ENCODE peak calls at places on chromosomes 7 and 10, in ten cellular contexts. One of them, this sample, is unnamed.
A peak's percentile ranks its signal among the peaks of the same experiment; 100 is the strongest.

GRCh38 chr7:112211348-112211907 is 4.9 kb downstream of the ZNF277 start:
- DNase-seq in NCI-H1105 treated with DMSO at 0.1 percent for 48 hours: no peak
- DNase-seq in stimulated activated CD8-positive, alpha-beta memory T cell treated with anti-CD3 and anti-CD28 coated beads, Interleukin-12 subunit alpha, Interleukin-12 subunit beta, amount 100 ng/mL, for 1 hour: no peak
- DNase-seq in K562: no peak
- DNase-seq in iris pigment epithelial cell: peak; percentile 85
- DNase-seq in stimulated activated naive B cell treated with anti-CD40 and anti-IgM and Interleukin-4, amounts not matched to agents 10 μg/mL and 1 μg/mL and 100 μg/mL, for 72 hours: no peak
- DNase-seq in ureter: no peak
- DNase-seq in AG08396: no peak
- DNase-seq in HT-29: peak; percentile 56
- DNase-seq in GM06990: no peak
- DNase-seq in this sample: no peak

GRCh38 chr10:112754001-112754411 is 196.0 kb upstream of the TCF7L2 start:
- DNase-seq in NCI-H1105 treated with DMSO at 0.1 percent for 48 hours: no peak
- DNase-seq in stimulated activated CD8-positive, alpha-beta memory T cell treated with anti-CD3 and anti-CD28 coated beads, Interleukin-12 subunit alpha, Interleukin-12 subunit beta, amount 100 ng/mL, for 1 hour: no peak
- DNase-seq in K562: no peak
- DNase-seq in iris pigment epithelial cell: peak; percentile 73
- DNase-seq in stimulated activated naive B cell treated with anti-CD40 and anti-IgM and Interleukin-4, amounts not matched to agents 10 μg/mL and 1 μg/mL and 100 μg/mL, for 72 hours: no peak
- DNase-seq in ureter: no peak
- DNase-seq in AG08396: no peak
- DNase-seq in HT-29: no peak
- DNase-seq in GM06990: no peak
- DNase-seq in this sample: no peak

GRCh38 chr10:36462194-36462593 is 663.2 kb upstream of the ANKRD30A start:
- DNase-seq in NCI-H1105 treated with DMSO at 0.1 percent for 48 hours: no peak
- DNase-seq in stimulated activated CD8-positive, alpha-beta memory T cell treated with anti-CD3 and anti-CD28 coated beads, Interleukin-12 subunit alpha, Interleukin-12 subunit beta, amount 100 ng/mL, for 1 hour: no peak
- DNase-seq in K562: no peak
- DNase-seq in iris pigment epithelial cell: peak; percentile 56
- DNase-seq in stimulated activated naive B cell treated with anti-CD40 and anti-IgM and Interleukin-4, amounts not matched to agents 10 μg/mL and 1 μg/mL and 100 μg/mL, for 72 hours: no peak
- DNase-seq in ureter: no peak
- DNase-seq in AG08396: no peak
- DNase-seq in HT-29: no peak
- DNase-seq in GM06990: no peak
- DNase-seq in this sample: no peak

GRCh38 chr10:12351447-12351846 is 2.1 kb downstream of the CAMK1D start:
- DNase-seq in NCI-H1105 treated with DMSO at 0.1 percent for 48 hours: no peak
- DNase-seq in stimulated activated CD8-positive, alpha-beta memory T cell treated with anti-CD3 and anti-CD28 coated beads, Interleukin-12 subunit alpha, Interleukin-12 subunit beta, amount 100 ng/mL, for 1 hour: no peak
- DNase-seq in K562: no peak
- DNase-seq in iris pigment epithelial cell: no peak
- DNase-seq in stimulated activated naive B cell treated with anti-CD40 and anti-IgM and Interleukin-4, amounts not matched to agents 10 μg/mL and 1 μg/mL and 100 μg/mL, for 72 hours: no peak
- DNase-seq in ureter: no peak
- DNase-seq in AG08396: no peak
- DNase-seq in HT-29: no peak
- DNase-seq in GM06990: no peak
- DNase-seq in this sample: no peak

GRCh38 chr10:27360581-27361172 is 120.1 kb upstream of the ACBD5 start:
- DNase-seq in NCI-H1105 treated with DMSO at 0.1 percent for 48 hours: peak; percentile 65
- DNase-seq in stimulated activated CD8-positive, alpha-beta memory T cell treated with anti-CD3 and anti-CD28 coated beads, Interleukin-12 subunit alpha, Interleukin-12 subunit beta, amount 100 ng/mL, for 1 hour: peak; percentile 77
- DNase-seq in K562: peak; percentile 86
- DNase-seq in iris pigment epithelial cell: peak; percentile 70
- DNase-seq in stimulated activated naive B cell treated with anti-CD40 and anti-IgM and Interleukin-4, amounts not matched to agents 10 μg/mL and 1 μg/mL and 100 μg/mL, for 72 hours: peak; percentile 74
- DNase-seq in ureter: peak; percentile 83
- DNase-seq in AG08396: peak; percentile 43
- DNase-seq in HT-29: peak; percentile 80
- DNase-seq in GM06990: peak; percentile 39
- DNase-seq in this sample: peak; percentile 59

GRCh38 chr7:50812847-50813475 is 30.3 kb upstream of the GRB10 start:
- DNase-seq in NCI-H1105 treated with DMSO at 0.1 percent for 48 hours: no peak
- DNase-seq in stimulated activated CD8-positive, alpha-beta memory T cell treated with anti-CD3 and anti-CD28 coated beads, Interleukin-12 subunit alpha, Interleukin-12 subunit beta, amount 100 ng/mL, for 1 hour: no peak
- DNase-seq in K562: peak; percentile 64
- DNase-seq in iris pigment epithelial cell: peak; percentile 78
- DNase-seq in stimulated activated naive B cell treated with anti-CD40 and anti-IgM and Interleukin-4, amounts not matched to agents 10 μg/mL and 1 μg/mL and 100 μg/mL, for 72 hours: no peak
- DNase-seq in ureter: peak; percentile 84
- DNase-seq in AG08396: peak; percentile 78
- DNase-seq in HT-29: peak; percentile 87
- DNase-seq in GM06990: no peak
- DNase-seq in this sample: no peak

GRCh38 chr10:131667047-131667446 is 233.8 kb upstream of the PPP2R2D start:
- DNase-seq in NCI-H1105 treated with DMSO at 0.1 percent for 48 hours: no peak
- DNase-seq in stimulated activated CD8-positive, alpha-beta memory T cell treated with anti-CD3 and anti-CD28 coated beads, Interleukin-12 subunit alpha, Interleukin-12 subunit beta, amount 100 ng/mL, for 1 hour: no peak
- DNase-seq in K562: no peak
- DNase-seq in iris pigment epithelial cell: no peak
- DNase-seq in stimulated activated naive B cell treated with anti-CD40 and anti-IgM and Interleukin-4, amounts not matched to agents 10 μg/mL and 1 μg/mL and 100 μg/mL, for 72 hours: no peak
- DNase-seq in ureter: no peak
- DNase-seq in AG08396: no peak
- DNase-seq in HT-29: no peak
- DNase-seq in GM06990: no peak
- DNase-seq in this sample: no peak

GRCh38 chr7:49848211-49848841 is 74.9 kb downstream of the VWC2 start:
- DNase-seq in NCI-H1105 treated with DMSO at 0.1 percent for 48 hours: no peak
- DNase-seq in stimulated activated CD8-positive, alpha-beta memory T cell treated with anti-CD3 and anti-CD28 coated beads, Interleukin-12 subunit alpha, Interleukin-12 subunit beta, amount 100 ng/mL, for 1 hour: no peak
- DNase-seq in K562: no peak
- DNase-seq in iris pigment epithelial cell: no peak
- DNase-seq in stimulated activated naive B cell treated with anti-CD40 and anti-IgM and Interleukin-4, amounts not matched to agents 10 μg/mL and 1 μg/mL and 100 μg/mL, for 72 hours: no peak
- DNase-seq in ureter: no peak
- DNase-seq in AG08396: no peak
- DNase-seq in HT-29: no peak
- DNase-seq in GM06990: no peak
- DNase-seq in this sample: no peak

GRCh38 chr10:86130737-86131475 is 235.7 kb downstream of the GRID1 start:
- DNase-seq in NCI-H1105 treated with DMSO at 0.1 percent for 48 hours: no peak
- DNase-seq in stimulated activated CD8-positive, alpha-beta memory T cell treated with anti-CD3 and anti-CD28 coated beads, Interleukin-12 subunit alpha, Interleukin-12 subunit beta, amount 100 ng/mL, for 1 hour: no peak
- DNase-seq in K562: no peak
- DNase-seq in iris pigment epithelial cell: no peak
- DNase-seq in stimulated activated naive B cell treated with anti-CD40 and anti-IgM and Interleukin-4, amounts not matched to agents 10 μg/mL and 1 μg/mL and 100 μg/mL, for 72 hours: no peak
- DNase-seq in ureter: no peak
- DNase-seq in AG08396: no peak
- DNase-seq in HT-29: no peak
- DNase-seq in GM06990: no peak
- DNase-seq in this sample: no peak

GRCh38 chr10:59006511-59007306 is 169.7 kb upstream of the PHYHIPL start:
- DNase-seq in NCI-H1105 treated with DMSO at 0.1 percent for 48 hours: no peak
- DNase-seq in stimulated activated CD8-positive, alpha-beta memory T cell treated with anti-CD3 and anti-CD28 coated beads, Interleukin-12 subunit alpha, Interleukin-12 subunit beta, amount 100 ng/mL, for 1 hour: no peak
- DNase-seq in K562: no peak
- DNase-seq in iris pigment epithelial cell: peak; percentile 81
- DNase-seq in stimulated activated naive B cell treated with anti-CD40 and anti-IgM and Interleukin-4, amounts not matched to agents 10 μg/mL and 1 μg/mL and 100 μg/mL, for 72 hours: no peak
- DNase-seq in ureter: no peak
- DNase-seq in AG08396: peak; percentile 36
- DNase-seq in HT-29: no peak
- DNase-seq in GM06990: no peak
- DNase-seq in this sample: no peak

GRCh38 chr7:37511852-37512377 is 63.3 kb upstream of the ELMO1 start:
- DNase-seq in NCI-H1105 treated with DMSO at 0.1 percent for 48 hours: no peak
- DNase-seq in stimulated activated CD8-positive, alpha-beta memory T cell treated with anti-CD3 and anti-CD28 coated beads, Interleukin-12 subunit alpha, Interleukin-12 subunit beta, amount 100 ng/mL, for 1 hour: no peak
- DNase-seq in K562: no peak
- DNase-seq in iris pigment epithelial cell: no peak
- DNase-seq in stimulated activated naive B cell treated with anti-CD40 and anti-IgM and Interleukin-4, amounts not matched to agents 10 μg/mL and 1 μg/mL and 100 μg/mL, for 72 hours: no peak
- DNase-seq in ureter: no peak
- DNase-seq in AG08396: no peak
- DNase-seq in HT-29: no peak
- DNase-seq in GM06990: no peak
- DNase-seq in this sample: no peak

GRCh38 chr10:44932338-44933116 is 21.4 kb downstream of the TMEM72 start:
- DNase-seq in NCI-H1105 treated with DMSO at 0.1 percent for 48 hours: peak; percentile 34
- DNase-seq in stimulated activated CD8-positive, alpha-beta memory T cell treated with anti-CD3 and anti-CD28 coated beads, Interleukin-12 subunit alpha, Interleukin-12 subunit beta, amount 100 ng/mL, for 1 hour: peak; percentile 70
- DNase-seq in K562: peak; percentile 84
- DNase-seq in iris pigment epithelial cell: peak; percentile 74
- DNase-seq in stimulated activated naive B cell treated with anti-CD40 and anti-IgM and Interleukin-4, amounts not matched to agents 10 μg/mL and 1 μg/mL and 100 μg/mL, for 72 hours: peak; percentile 78
- DNase-seq in ureter: peak; percentile 91
- DNase-seq in AG08396: peak; percentile 79
- DNase-seq in HT-29: peak; percentile 90
- DNase-seq in GM06990: peak; percentile 73
- DNase-seq in this sample: peak; percentile 70

GRCh38 chr7:94348142-94348541 is 46.6 kb upstream of the COL1A2 start:
- DNase-seq in NCI-H1105 treated with DMSO at 0.1 percent for 48 hours: no peak
- DNase-seq in stimulated activated CD8-positive, alpha-beta memory T cell treated with anti-CD3 and anti-CD28 coated beads, Interleukin-12 subunit alpha, Interleukin-12 subunit beta, amount 100 ng/mL, for 1 hour: no peak
- DNase-seq in K562: no peak
- DNase-seq in iris pigment epithelial cell: peak; percentile 74
- DNase-seq in stimulated activated naive B cell treated with anti-CD40 and anti-IgM and Interleukin-4, amounts not matched to agents 10 μg/mL and 1 μg/mL and 100 μg/mL, for 72 hours: no peak
- DNase-seq in ureter: no peak
- DNase-seq in AG08396: peak; percentile 74
- DNase-seq in HT-29: no peak
- DNase-seq in GM06990: no peak
- DNase-seq in this sample: no peak

GRCh38 chr10:119896937-119897336 is 4.4 kb downstream of the SEC23IP start:
- DNase-seq in NCI-H1105 treated with DMSO at 0.1 percent for 48 hours: no peak
- DNase-seq in stimulated activated CD8-positive, alpha-beta memory T cell treated with anti-CD3 and anti-CD28 coated beads, Interleukin-12 subunit alpha, Interleukin-12 subunit beta, amount 100 ng/mL, for 1 hour: no peak
- DNase-seq in K562: no peak
- DNase-seq in iris pigment epithelial cell: no peak
- DNase-seq in stimulated activated naive B cell treated with anti-CD40 and anti-IgM and Interleukin-4, amounts not matched to agents 10 μg/mL and 1 μg/mL and 100 μg/mL, for 72 hours: no peak
- DNase-seq in ureter: no peak
- DNase-seq in AG08396: peak; percentile 28
- DNase-seq in HT-29: peak; percentile 70
- DNase-seq in GM06990: no peak
- DNase-seq in this sample: no peak